ENCODE peak calls at places on chromosomes 3 and 15, in four cellular contexts. One of them, this sample, is unnamed.

GRCh38 chr3:189897406-189897805 is 223.3 kb downstream of the P3H2 start:
- DNase-seq in ovary: no peak
- DNase-seq in right atrium auricular region: no peak
- DNase-seq in GM23338: no peak
- DNase-seq in this sample: no peak

GRCh38 chr15:65653781-65654521 is 32.2 kb downstream of the SLC24A1 start:
- DNase-seq in ovary: no peak
- DNase-seq in right atrium auricular region: no peak
- DNase-seq in GM23338: no peak
- DNase-seq in this sample: no peak

GRCh38 chr15:48627260-48627969 is 18.1 kb downstream of the FBN1 start:
- DNase-seq in right atrium auricular region: no peak
- DNase-seq in ovary: no peak
- DNase-seq in GM23338: peak; percentile 11
- DNase-seq in this sample: no peak

GRCh38 chr3:130354430-130354829 is 9.0 kb downstream of the COL6A5 start:
- DNase-seq in ovary: no peak
- DNase-seq in GM23338: peak; percentile 3
- DNase-seq in right atrium auricular region: no peak
- DNase-seq in this sample: no peak

GRCh38 chr3:71050133-71050520 is 533.4 kb downstream of the FOXP1 start:
- DNase-seq in right atrium auricular region: no peak
- DNase-seq in ovary: no peak
- DNase-seq in GM23338: no peak
- DNase-seq in this sample: no peak

GRCh38 chr15:66780172-66780972 is 78.3 kb downstream of the SMAD6 start:
- DNase-seq in GM23338: no peak
- DNase-seq in ovary: no peak
- DNase-seq in right atrium auricular region: no peak
- DNase-seq in this sample: no peak

GRCh38 chr3:104044002-104044401 is 1322.7 kb upstream of the ALCAM start:
- DNase-seq in right atrium auricular region: no peak
- DNase-seq in ovary: no peak
- DNase-seq in GM23338: no peak
- DNase-seq in this sample: no peak

GRCh38 chr15:22919171-22919570 is 61.0 kb downstream of the CYFIP1 start:
- DNase-seq in GM23338: no peak
- DNase-seq in right atrium auricular region: no peak
- DNase-seq in ovary: no peak
- DNase-seq in this sample: no peak

GRCh38 chr15:29805043-29805707 is 17.1 kb downstream of the TJP1 start:
- DNase-seq in GM23338: no peak
- DNase-seq in right atrium auricular region: no peak
- DNase-seq in ovary: peak; percentile 30
- DNase-seq in this sample: peak; percentile 45

GRCh38 chr3:146803746-146804145 is 198.6 kb upstream of the PLSCR5 start:
- DNase-seq in ovary: no peak
- DNase-seq in right atrium auricular region: no peak
- DNase-seq in GM23338: peak; percentile 36
- DNase-seq in this sample: no peak

GRCh38 chr3:187947927-187948682 is 202.8 kb upstream of the BCL6 start:
- DNase-seq in GM23338: no peak
- DNase-seq in right atrium auricular region: no peak
- DNase-seq in ovary: no peak
- DNase-seq in this sample: no peak

GRCh38 chr3:194135806-194136518 is at the start of gene HES1:
- DNase-seq in GM23338: peak; percentile 98
- DNase-seq in right atrium auricular region: peak; percentile 98
- DNase-seq in ovary: peak; percentile 90
- DNase-seq in this sample: peak; percentile 86

GRCh38 chr3:115042351-115042750 is 104.7 kb downstream of the ZBTB20 start:
- DNase-seq in ovary: no peak
- DNase-seq in right atrium auricular region: no peak
- DNase-seq in GM23338: no peak
- DNase-seq in this sample: no peak

GRCh38 chr15:82934100-82934880 is 18.2 kb downstream of the HOMER2 start:
- DNase-seq in ovary: no peak
- DNase-seq in right atrium auricular region: no peak
- DNase-seq in GM23338: no peak
- DNase-seq in this sample: no peak

GRCh38 chr15:58545307-58546065 is 113.7 kb downstream of the LIPC start:
- DNase-seq in ovary: no peak
- DNase-seq in right atrium auricular region: peak; percentile 56
- DNase-seq in GM23338: no peak
- DNase-seq in this sample: no peak

GRCh38 chr3:106825962-106826605 is 551.2 kb upstream of the CCDC54 start:
- DNase-seq in ovary: no peak
- DNase-seq in right atrium auricular region: no peak
- DNase-seq in GM23338: peak; percentile 52
- DNase-seq in this sample: no peak

GRCh38 chr3:129462365-129462968 is 22.4 kb downstream of the IFT122 start:
- DNase-seq in GM23338: no peak
- DNase-seq in ovary: no peak
- DNase-seq in right atrium auricular region: no peak
- DNase-seq in this sample: no peak

GRCh38 chr3:64244011-64244942 is 19.0 kb upstream of the PRICKLE2 start:
- DNase-seq in ovary: no peak
- DNase-seq in GM23338: peak; percentile 75
- DNase-seq in right atrium auricular region: no peak
- DNase-seq in this sample: no peak

GRCh38 chr3:117630885-117631284 is 921.3 kb downstream of the TUSC7 start:
- DNase-seq in ovary: no peak
- DNase-seq in GM23338: no peak
- DNase-seq in right atrium auricular region: no peak
- DNase-seq in this sample: no peak

GRCh38 chr3:42290966-42291714 is 25.2 kb upstream of the CCK start:
- DNase-seq in right atrium auricular region: no peak
- DNase-seq in GM23338: no peak
- DNase-seq in ovary: no peak
- DNase-seq in this sample: no peak

GRCh38 chr3:42292009-42292408 is 26.0 kb upstream of the CCK start:
- DNase-seq in right atrium auricular region: no peak
- DNase-seq in ovary: no peak
- DNase-seq in GM23338: no peak
- DNase-seq in this sample: no peak

DNA sequence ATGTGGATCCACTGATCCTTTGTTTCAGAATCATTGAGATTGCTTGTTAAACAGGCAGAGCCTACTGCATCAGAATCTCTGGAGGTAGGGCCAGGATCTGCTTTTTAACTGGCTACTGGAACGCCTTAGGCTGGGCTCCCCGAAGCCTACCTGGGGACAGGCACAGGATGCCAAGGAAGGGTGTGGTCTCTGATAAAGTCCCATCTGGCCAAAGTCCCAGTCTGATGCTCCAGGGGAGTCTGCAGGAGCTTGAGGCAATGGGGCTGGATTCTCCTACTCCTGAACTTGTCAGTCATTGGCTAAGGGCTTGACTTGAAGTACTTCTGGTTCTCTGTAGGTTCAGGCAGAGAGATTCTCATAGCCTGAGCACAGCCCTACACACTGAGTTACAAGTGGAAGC is 22.4 kb upstream of the CCK start:
- DNase-seq in right atrium auricular region: no peak
- DNase-seq in GM23338: no peak
- DNase-seq in ovary: no peak
- DNase-seq in this sample: no peak
- H3K27ac ChIP-seq in right atrium auricular region: no peak overlapping the region
- H3K27ac ChIP-seq in GM23338: no peak overlapping the region
- H3K27ac ChIP-seq in ovary: no peak overlapping the region
- H3K27ac ChIP-seq in this sample: no peak overlapping the region

GRCh38 chr15:70852501-70853269 is 1.3 kb downstream of the LARP6 start:
- DNase-seq in right atrium auricular region: no peak
- DNase-seq in ovary: no peak
- DNase-seq in GM23338: no peak
- DNase-seq in this sample: no peak
- H3K27ac ChIP-seq in right atrium auricular region: peak overlapping the region; percentile 86
- H3K27ac ChIP-seq in ovary: peak overlapping the region; percentile 87
- H3K27ac ChIP-seq in GM23338: peak overlapping the region; percentile 82
- H3K27ac ChIP-seq in this sample: peak overlapping the region; percentile 99

GRCh38 chr3:175410251-175410650 is 551.1 kb downstream of the NAALADL2 start:
- DNase-seq in right atrium auricular region: no peak
- DNase-seq in ovary: no peak
- DNase-seq in GM23338: no peak
- DNase-seq in this sample: no peak
- H3K27ac ChIP-seq in right atrium auricular region: no peak overlapping the region
- H3K27ac ChIP-seq in ovary: no peak overlapping the region
- H3K27ac ChIP-seq in GM23338: no peak overlapping the region
- H3K27ac ChIP-seq in this sample: no peak overlapping the region

GRCh38 chr3:15983693-15984092 is 185.9 kb upstream of the ANKRD28 start:
- DNase-seq in ovary: no peak
- DNase-seq in right atrium auricular region: no peak
- DNase-seq in GM23338: no peak
- DNase-seq in this sample: no peak
- H3K27ac ChIP-seq in ovary: no peak overlapping the region
- H3K27ac ChIP-seq in right atrium auricular region: no peak overlapping the region
- H3K27ac ChIP-seq in GM23338: no peak overlapping the region
- H3K27ac ChIP-seq in this sample: no peak overlapping the region

GRCh38 chr3:58210761-58211477 is at the start of gene DNASE1L3:
- DNase-seq in right atrium auricular region: no peak
- DNase-seq in GM23338: no peak
- DNase-seq in ovary: no peak
- DNase-seq in this sample: no peak
- H3K27ac ChIP-seq in right atrium auricular region: no peak within 1 kb of the TSS
- H3K27ac ChIP-seq in GM23338: no peak within 1 kb of the TSS
- H3K27ac ChIP-seq in ovary: no peak within 1 kb of the TSS
- H3K27ac ChIP-seq in this sample: no peak within 1 kb of the TSS

GRCh38 chr3:120415756-120416155 is 35.0 kb downstream of the FSTL1 start:
- DNase-seq in right atrium auricular region: no peak
- DNase-seq in ovary: no peak
- DNase-seq in GM23338: no peak
- DNase-seq in this sample: no peak
- H3K27ac ChIP-seq in right atrium auricular region: peak overlapping the region; percentile 1
- H3K27ac ChIP-seq in ovary: no peak overlapping the region
- H3K27ac ChIP-seq in GM23338: no peak overlapping the region
- H3K27ac ChIP-seq in this sample: no peak overlapping the region

GRCh38 chr3:136067211-136067610 is 101.7 kb downstream of the PPP2R3A start:
- DNase-seq in ovary: no peak
- DNase-seq in GM23338: no peak
- DNase-seq in right atrium auricular region: no peak
- DNase-seq in this sample: no peak

GRCh38 chr3:136068708-136069107 is 103.2 kb downstream of the PPP2R3A start:
- DNase-seq in ovary: no peak
- DNase-seq in right atrium auricular region: no peak
- DNase-seq in GM23338: no peak
- DNase-seq in this sample: no peak

GRCh38 chr3:136070953-136071949 is 105.7 kb downstream of the PPP2R3A start:
- DNase-seq in ovary: no peak
- DNase-seq in right atrium auricular region: peak; percentile 70
- DNase-seq in GM23338: peak; percentile 33
- DNase-seq in this sample: no peak

GRCh38 chr3:136070334-136070733 is 104.8 kb downstream of the PPP2R3A start:
- DNase-seq in right atrium auricular region: no peak
- DNase-seq in GM23338: no peak
- DNase-seq in ovary: no peak
- DNase-seq in this sample: no peak

GRCh38 chr3:136069933-136070332 is 104.4 kb downstream of the PPP2R3A start:
- DNase-seq in ovary: no peak
- DNase-seq in right atrium auricular region: no peak
- DNase-seq in GM23338: no peak
- DNase-seq in this sample: no peak
- H3K27ac ChIP-seq in ovary: no peak overlapping the region
- H3K27ac ChIP-seq in right atrium auricular region: no peak overlapping the region
- H3K27ac ChIP-seq in GM23338: no peak overlapping the region
- H3K27ac ChIP-seq in this sample: no peak overlapping the region

GRCh38 chr3:158419820-158420653 is 151.0 kb upstream of the MLF1 start:
- DNase-seq in right atrium auricular region: no peak
- DNase-seq in GM23338: no peak
- DNase-seq in ovary: no peak
- DNase-seq in this sample: no peak
- H3K27ac ChIP-seq in right atrium auricular region: no peak overlapping the region
- H3K27ac ChIP-seq in GM23338: no peak overlapping the region
- H3K27ac ChIP-seq in ovary: no peak overlapping the region
- H3K27ac ChIP-seq in this sample: no peak overlapping the region

DNA sequence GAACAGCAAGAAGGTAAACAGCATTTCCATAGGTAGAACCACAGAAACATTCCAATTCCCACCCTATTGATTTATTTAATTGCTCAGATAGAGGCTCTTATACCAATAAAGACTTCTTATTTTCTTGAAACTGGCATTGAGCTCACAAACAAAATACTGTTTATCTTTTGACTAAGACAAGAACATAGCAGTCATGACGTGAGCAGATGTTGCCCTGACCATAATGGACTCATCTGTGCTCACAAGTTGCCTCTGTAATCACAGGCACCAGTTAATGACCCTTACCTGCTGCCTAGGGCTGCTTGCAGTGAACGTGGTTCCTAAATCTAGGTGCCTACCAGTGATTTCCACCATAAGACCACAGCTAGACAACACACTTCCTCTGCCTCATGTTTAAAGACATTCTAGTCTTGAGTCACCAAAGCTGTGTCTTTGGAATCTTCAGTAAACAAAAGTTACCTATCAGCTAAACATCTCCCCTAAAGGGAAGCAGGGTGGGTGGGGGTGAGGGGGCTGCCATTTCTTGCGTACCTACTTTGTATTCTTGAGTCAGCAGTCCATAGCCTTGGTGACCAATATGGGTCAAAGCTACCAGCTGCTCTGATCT is 2.1 kb downstream of the FYCO1 start:
- DNase-seq in right atrium auricular region: no peak
- DNase-seq in ovary: no peak
- DNase-seq in GM23338: no peak
- DNase-seq in this sample: no peak
- H3K27ac ChIP-seq in right atrium auricular region: peak overlapping the region; percentile 98
- H3K27ac ChIP-seq in ovary: no peak overlapping the region
- H3K27ac ChIP-seq in GM23338: no peak overlapping the region
- H3K27ac ChIP-seq in this sample: no peak overlapping the region

DNA sequence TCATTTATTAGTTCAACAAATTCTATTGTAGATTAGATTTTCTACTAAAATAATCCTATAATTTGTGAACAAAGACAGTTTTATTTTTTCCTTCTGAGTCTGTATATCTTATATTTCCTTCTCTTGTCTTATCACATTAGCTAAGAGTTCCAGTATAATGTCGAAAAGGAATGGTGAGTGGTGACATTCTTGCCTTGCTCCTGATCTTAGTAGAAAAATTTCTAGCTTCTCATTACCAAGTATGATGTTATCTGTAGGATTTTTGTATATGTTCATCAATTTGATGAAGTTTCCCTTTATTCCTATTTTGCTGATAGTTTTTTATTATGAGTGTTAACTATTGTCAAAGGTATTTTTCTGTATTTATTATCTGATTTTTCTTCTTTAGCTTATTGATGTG is 756.6 kb upstream of the BCHE start:
- DNase-seq in ovary: no peak
- DNase-seq in right atrium auricular region: no peak
- DNase-seq in GM23338: no peak
- DNase-seq in this sample: no peak
- H3K27ac ChIP-seq in ovary: no peak overlapping the region
- H3K27ac ChIP-seq in right atrium auricular region: no peak overlapping the region
- H3K27ac ChIP-seq in GM23338: no peak overlapping the region
- H3K27ac ChIP-seq in this sample: no peak overlapping the region